ENCODE peak calls at places on chromosome 6, in four cellular contexts. T is hepatocyte, M is neural progenitor cell, K is mammary epithelial cell. F is an unnamed sample.
A peak's percentile ranks its signal among the peaks of the same experiment; 100 is the strongest.

GRCh38 chr6:151534576-151534975 is 40.8 kb downstream of the CCDC170 start:
- DNase-seq in T (no peak), M (no peak), K (no peak), F (no peak)

GRCh38 chr6:41039060-41039998 is at the start of gene UNC5CL:
- DNase-seq in T (peak; percentile 83), M (peak; percentile 63), K (peak; percentile 57), F (peak; percentile 27)

GRCh38 chr6:157885211-157885788 is 62.3 kb downstream of the SNX9 start:
- DNase-seq in T (no peak), M (no peak), K (no peak), F (no peak)

GRCh38 chr6:30647802-30648460 is 998 bp downstream of the C6orf136 start:
- DNase-seq in T (no peak), M (no peak), K (no peak), F (no peak)

GRCh38 chr6:100678027-100678426 is 203.1 kb downstream of the ASCC3 start:
- DNase-seq in T (no peak), M (no peak), K (no peak), F (no peak)

GRCh38 chr6:88975369-88975768 is 12.0 kb upstream of the RNGTT start:
- DNase-seq in T (no peak), M (no peak), K (no peak), F (no peak)

GRCh38 chr6:48917233-48917632 is 545.8 kb downstream of the MMUT start:
- DNase-seq in T (no peak), M (no peak), K (no peak), F (no peak)

GRCh38 chr6:106199998-106200397 is 113.9 kb downstream of the PRDM1 start:
- DNase-seq in T (no peak), M (no peak), K (peak; percentile 87), F (no peak)

GRCh38 chr6:165010556-165011535 is 298.6 kb downstream of the C6orf118 start:
- DNase-seq in T (peak; percentile 31), M (peak; percentile 15), K (no peak), F (no peak)

GRCh38 chr6:166203641-166204222 is 36.1 kb upstream of the TBXT start:
- DNase-seq in T (no peak), M (no peak), K (no peak), F (no peak)

GRCh38 chr6:166206066-166206465 is 38.4 kb upstream of the TBXT start:
- DNase-seq in T (no peak), M (no peak), K (no peak), F (no peak)

GRCh38 chr6:166203003-166203640 is 35.5 kb upstream of the TBXT start:
- DNase-seq in T (no peak), M (no peak), K (no peak), F (no peak)

GRCh38 chr6:166206510-166207389 is 39.1 kb upstream of the TBXT start:
- DNase-seq in T (no peak), M (no peak), K (no peak), F (no peak)

GRCh38 chr6:166204852-166205650 is 37.4 kb upstream of the TBXT start:
- DNase-seq in T (no peak), M (peak; percentile 27), K (no peak), F (no peak)
- H3K27me3 ChIP-seq in T (no peaks in the 10 kb centered on the region), M (peaks cover 63% of the 10 kb centered on the region), K (no peaks in the 10 kb centered on the region), F (no peaks in the 10 kb centered on the region)

GRCh38 chr6:35050291-35050987 is 90.7 kb downstream of the TCP11 start:
- DNase-seq in T (no peak), M (no peak), K (no peak), F (no peak)
- H3K4me2 ChIP-seq in T (peak overlapping the region; percentile 22), M (no peak overlapping the region), K (no peak overlapping the region), F (no peak overlapping the region)

GRCh38 chr6:4253604-4254211 is 118.3 kb upstream of the ECI2 start:
- DNase-seq in T (peak; percentile 80), M (no peak), K (peak; percentile 39), F (peak; percentile 10)
- TF ChIP-seq CTCF in T (peak; percentile 55), M (no peak), K (peak; percentile 64), F (peak; percentile 72)

GRCh38 chr6:72619883-72620696 is 1.8 kb upstream of the KCNQ5 start:
- DNase-seq in T (peak; percentile 34), M (peak; percentile 66), K (no peak), F (no peak)
- H3K27me3 ChIP-seq in T (peaks cover 73% of the 10 kb centered on the region), M (peaks cover 70% of the 10 kb centered on the region), K (no peaks in the 10 kb centered on the region), F (peaks cover 11% of the 10 kb centered on the region)

DNA sequence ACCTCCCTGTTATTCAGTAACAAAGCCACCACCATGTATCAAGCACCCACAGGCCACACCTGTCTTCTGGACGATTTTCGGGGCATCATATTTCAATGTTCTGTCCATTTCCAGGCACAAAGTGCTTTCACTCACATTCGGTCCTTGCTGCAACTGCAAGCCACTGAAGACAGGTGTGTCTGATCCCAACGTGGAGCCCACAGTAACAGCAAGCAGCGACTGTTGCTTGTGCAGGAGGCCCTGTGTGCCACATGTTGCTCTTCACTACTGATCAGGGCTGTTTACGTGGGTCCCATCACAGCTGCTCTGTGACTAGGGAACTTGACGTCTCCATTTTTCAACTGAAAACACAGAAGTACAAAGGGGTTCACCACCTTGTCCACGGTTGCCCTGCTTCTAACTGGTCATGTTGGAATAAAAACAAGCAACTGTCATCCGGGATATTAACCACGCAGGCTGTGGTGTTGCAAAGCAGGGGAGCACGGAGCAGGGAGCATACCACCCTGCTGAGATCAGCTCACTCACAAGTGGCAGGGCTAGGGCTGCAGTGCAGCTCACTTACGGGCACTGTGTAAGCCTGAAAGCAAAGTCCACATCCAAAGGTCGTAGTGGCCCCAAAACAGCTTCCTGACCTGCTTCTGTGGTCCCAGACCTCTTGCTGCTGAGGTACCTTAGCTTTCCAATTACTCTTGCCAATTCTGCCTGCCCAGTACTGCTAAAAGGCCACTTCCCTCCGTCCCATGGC is 105.9 kb upstream of the DUSP22 start:
- DNase-seq in T (peak; percentile 26), M (no peak), K (no peak), F (no peak)
- H3K4me2 ChIP-seq in T (no peak overlapping the region), M (no peak overlapping the region), K (no peak overlapping the region), F (no peak overlapping the region)

F was measured in HCT116.